ENCODE peak calls at places on chromosome 20, in eight cellular contexts. Y, X, A, S, H, C, T and J are unnamed samples.

GRCh38 chr20:12058201-12058600 is 140.5 kb downstream of the BTBD3 start:
- DNase-seq in Y (no peak), C (no peak), S (no peak), H (no peak), T (no peak), A (no peak), X (no peak), J (no peak)

GRCh38 chr20:41872986-41873385 is 254.8 kb upstream of the CHD6 start:
- DNase-seq in Y (no peak), S (no peak), T (no peak), X (no peak), H (no peak), A (no peak), C (no peak), J (no peak)

GRCh38 chr20:53262294-53262840 is 290.2 kb downstream of the TSHZ2 start:
- DNase-seq in S (no peak), H (no peak), Y (no peak), T (no peak), C (no peak), X (no peak), A (no peak), J (no peak)

GRCh38 chr20:23232219-23232581 is 118.4 kb upstream of the NXT1 start:
- DNase-seq in T (no peak), Y (no peak), A (peak; percentile 6), H (no peak), X (no peak), S (no peak), C (no peak), J (no peak)

GRCh38 chr20:9672976-9673375 is 158.6 kb downstream of the LAMP5 start:
- DNase-seq in H (no peak), A (no peak), C (no peak), X (no peak), S (no peak), T (no peak), Y (no peak), J (no peak)

GRCh38 chr20:22584922-22585785 is 782 bp upstream of the FOXA2 start:
- DNase-seq in T (no peak), Y (peak; percentile 95), S (peak; percentile 57), H (no peak), C (no peak), X (no peak), A (peak; percentile 71), J (no peak)

GRCh38 chr20:10671221-10671849 is 2.5 kb downstream of the JAG1 start:
- DNase-seq in S (peak; percentile 74), Y (peak; percentile 98), C (peak; percentile 84), T (peak; percentile 81), H (peak; percentile 64), A (peak; percentile 69), X (peak; percentile 92), J (peak; percentile 97)

GRCh38 chr20:22449115-22449973 is 135.0 kb downstream of the FOXA2 start:
- DNase-seq in A (no peak), C (no peak), S (no peak), T (no peak), H (no peak), Y (no peak), X (no peak), J (no peak)

GRCh38 chr20:56422824-56423189 is 10.7 kb downstream of the CASS4 start:
- DNase-seq in Y (no peak), H (no peak), T (no peak), A (no peak), X (no peak), C (no peak), S (no peak), J (no peak)

GRCh38 chr20:1375515-1375914 is 17.3 kb downstream of the FKBP1A start:
- DNase-seq in T (no peak), S (no peak), X (peak; percentile 47), Y (no peak), H (no peak), A (peak; percentile 40), C (no peak), J (no peak)

GRCh38 chr20:33679758-33680485 is 5.7 kb upstream of the NECAB3 start:
- DNase-seq in A (no peak), X (no peak), Y (no peak), T (no peak), C (no peak), H (no peak), S (no peak), J (no peak)

GRCh38 chr20:41213150-41213820 is 75.9 kb downstream of the PLCG1 start:
- DNase-seq in H (no peak), A (no peak), Y (no peak), S (no peak), T (no peak), X (peak; percentile 22), C (no peak), J (no peak)

DNA sequence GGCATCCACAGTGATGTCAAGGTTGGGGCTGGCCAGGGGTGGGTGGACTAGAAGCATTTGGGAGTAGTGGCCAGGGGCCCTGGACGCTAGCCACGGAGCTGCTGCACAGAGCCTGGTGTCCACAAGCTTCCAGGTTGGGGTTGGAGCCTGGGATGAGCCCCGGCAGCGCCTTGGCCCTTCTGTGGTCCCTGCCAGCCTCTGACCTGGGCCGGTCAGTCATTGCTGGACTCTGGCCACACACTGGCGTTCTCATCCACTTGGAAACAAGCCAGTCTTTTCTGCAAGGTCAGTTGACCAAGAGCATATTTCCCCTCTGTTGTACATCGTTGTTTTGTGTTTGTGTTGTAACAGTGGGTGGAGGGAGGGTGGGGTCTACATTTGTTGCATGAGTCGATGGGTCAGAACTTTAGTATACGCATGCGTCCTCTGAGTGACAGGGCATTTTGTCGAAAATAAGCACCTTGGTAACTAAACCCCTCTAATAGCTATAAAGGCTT is 8.4 kb downstream of the PSMA7 start:
- DNase-seq in C (peak; percentile 49), S (peak; percentile 50), Y (no peak), X (peak; percentile 28), H (peak; percentile 73), T (peak; percentile 69), A (no peak), J (no peak)
- TF ChIP-seq POLR2A in C (no peak), S (no peak), Y (no peak), X (no peak), H (peak; percentile 15), T (no peak), A (no peak), J (no peak)

DNA sequence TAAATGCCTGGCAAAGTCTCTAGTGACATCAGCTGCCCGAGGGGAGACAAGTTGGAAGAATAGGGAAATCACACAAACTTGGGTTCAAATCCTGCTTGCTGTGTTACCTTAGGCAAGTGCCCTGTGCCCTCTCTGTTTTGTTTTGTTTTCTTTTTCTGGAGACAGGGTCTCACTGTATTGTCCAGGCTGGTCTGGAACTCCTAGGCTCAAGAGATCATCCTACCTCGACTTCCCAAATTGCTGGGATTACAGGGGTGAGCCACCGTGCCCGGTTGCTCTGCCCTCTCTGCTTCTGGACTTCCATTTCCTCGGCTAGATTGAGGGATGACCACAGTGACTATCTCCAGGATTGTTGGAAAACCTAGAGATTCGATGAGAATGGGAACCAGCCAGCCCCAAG is 55.4 kb downstream of the SNAI1 start:
- DNase-seq in A (no peak), H (no peak), C (no peak), Y (no peak), S (no peak), T (no peak), X (no peak), J (no peak)
- TF ChIP-seq POLR2A in A (no peak), H (no peak), C (no peak), Y (no peak), S (no peak), T (no peak), X (no peak), J (no peak)

GRCh38 chr20:63893999-63894357 is 948 bp upstream of the DNAJC5 start:
- DNase-seq in S (no peak), H (no peak), Y (no peak), A (no peak), X (peak; percentile 9), C (no peak), T (no peak), J (no peak)

GRCh38 chr20:63895886-63896135 is 885 bp downstream of the DNAJC5 start:
- DNase-seq in H (no peak), T (no peak), Y (no peak), C (no peak), S (no peak), X (no peak), A (no peak), J (no peak)

GRCh38 chr20:63896136-63896890 is 1.4 kb downstream of the DNAJC5 start:
- DNase-seq in X (peak; percentile 45), T (peak; percentile 64), H (peak; percentile 57), A (no peak), Y (peak; percentile 21), S (peak; percentile 81), C (peak; percentile 37), J (no peak)

GRCh38 chr20:63895202-63895885 is 418 bp downstream of the DNAJC5 start:
- DNase-seq in T (no peak), A (peak; percentile 56), Y (no peak), X (no peak), C (no peak), H (peak; percentile 30), S (no peak), J (no peak)

DNA sequence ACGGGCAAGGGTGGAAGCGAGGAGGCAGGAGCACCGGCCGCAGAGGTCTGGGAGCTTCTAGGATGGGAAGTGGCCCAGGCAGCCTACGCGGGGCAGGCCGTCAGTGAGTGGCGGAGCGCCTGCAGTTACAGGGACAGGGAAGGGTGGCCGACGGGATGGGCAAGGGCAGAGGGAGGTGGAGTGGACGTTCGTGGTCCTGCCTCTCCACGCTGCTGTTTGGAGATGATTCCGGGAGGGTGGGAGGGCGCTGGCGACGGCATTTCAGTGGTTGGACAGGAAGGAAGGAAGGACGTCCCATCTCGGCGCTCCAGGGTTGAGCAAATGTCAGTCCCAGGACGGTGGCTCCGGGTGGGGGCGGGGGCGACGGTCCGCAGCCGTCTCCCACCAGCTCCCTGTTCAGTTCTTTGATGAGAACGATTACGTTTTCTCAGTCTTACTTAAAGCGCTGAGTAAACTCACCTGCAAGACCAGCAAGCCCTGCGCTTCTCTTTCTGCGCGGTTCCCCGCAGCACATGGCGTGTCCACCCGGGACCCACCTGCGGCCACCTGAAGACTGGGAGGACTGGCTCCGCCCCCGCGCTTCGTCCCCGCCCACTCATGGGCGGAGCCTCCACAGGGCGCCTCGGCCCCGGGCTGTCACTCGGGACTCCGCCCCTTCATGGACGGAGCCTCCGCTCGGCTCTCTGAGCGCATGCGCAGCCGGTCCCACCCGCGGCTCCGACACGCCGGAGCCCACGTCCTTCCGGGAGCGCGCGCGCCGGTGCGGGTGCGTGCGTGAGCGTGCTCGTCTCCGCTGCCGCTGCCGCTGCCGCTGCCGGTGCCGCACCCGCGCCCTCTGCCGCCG is at the start of gene DNAJC5:
- DNase-seq in X (peak; percentile 91), A (peak; percentile 99), C (peak; percentile 84), Y (peak; percentile 99), S (peak; percentile 98), H (peak; percentile 98), T (peak; percentile 96), J (peak; percentile 97)
- TF ChIP-seq POLR2A in X (no peak), A (no peak), C (peak; percentile 49), Y (peak; percentile 53), S (no peak), H (peak; percentile 68), T (no peak), J (no peak)

DNA sequence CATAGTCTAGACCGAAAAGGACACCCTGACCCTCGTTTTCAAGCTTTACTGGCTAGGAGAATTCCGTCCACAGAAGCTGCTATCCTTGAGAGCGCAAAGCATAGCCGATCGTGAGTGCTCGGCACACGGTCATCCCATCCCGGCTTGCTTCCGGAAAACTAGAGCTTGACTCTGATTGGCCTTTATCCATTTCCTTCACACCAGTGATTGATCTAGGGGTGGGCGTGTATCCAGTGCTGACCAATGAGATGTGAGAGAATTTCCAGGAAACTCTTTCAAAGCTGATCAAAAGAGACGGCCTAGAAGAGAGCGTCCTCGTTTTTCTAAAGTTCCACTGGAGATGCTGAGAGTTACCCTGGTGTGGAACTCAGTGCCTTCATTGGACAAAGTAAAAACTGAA is 41.0 kb upstream of the NFATC2 start:
- DNase-seq in S (no peak), A (no peak), Y (no peak), T (peak; percentile 35), C (no peak), X (no peak), H (no peak), J (no peak)
- TF ChIP-seq POLR2A in S (no peak), A (no peak), Y (no peak), T (no peak), C (no peak), X (no peak), H (no peak), J (no peak)